ENCODE peak calls at places on chromosomes 3 and 15, in seven cellular contexts. One of them, this sample, is unnamed.

GRCh38 chr3:136197159-136197715 is 1.1 kb upstream of the MSL2 start:
- DNase-seq in H1: no peak
- DNase-seq in GM12878: no peak
- DNase-seq in K562: no peak
- DNase-seq in SK-N-SH: no peak
- DNase-seq in HepG2: peak
- DNase-seq in HCT116: no peak
- DNase-seq in this sample: no peak

GRCh38 chr3:159919873-159920272 is 68.8 kb upstream of the IL12A start:
- DNase-seq in GM12878: no peak
- DNase-seq in H1: no peak
- DNase-seq in K562: no peak
- DNase-seq in HepG2: no peak
- DNase-seq in HCT116: no peak
- DNase-seq in SK-N-SH: no peak
- DNase-seq in this sample: no peak

GRCh38 chr3:16739416-16740091 is 134.3 kb upstream of the DAZL start:
- DNase-seq in GM12878: no peak
- DNase-seq in H1: no peak
- DNase-seq in HCT116: no peak
- DNase-seq in HepG2: no peak
- DNase-seq in SK-N-SH: no peak
- DNase-seq in K562: no peak
- DNase-seq in this sample: no peak

GRCh38 chr15:87828608-87829007 is 427.9 kb downstream of the NTRK3 start:
- DNase-seq in H1: no peak
- DNase-seq in HepG2: no peak
- DNase-seq in HCT116: no peak
- DNase-seq in K562: no peak
- DNase-seq in SK-N-SH: no peak
- DNase-seq in GM12878: no peak
- DNase-seq in this sample: no peak

GRCh38 chr15:90217671-90218394 is 15.9 kb downstream of the CIB1 start:
- DNase-seq in H1: no peak
- DNase-seq in HCT116: no peak
- DNase-seq in SK-N-SH: no peak
- DNase-seq in K562: no peak
- DNase-seq in GM12878: no peak
- DNase-seq in HepG2: no peak
- DNase-seq in this sample: no peak

GRCh38 chr3:113898892-113899291 is 48.9 kb upstream of the ZDHHC23 start:
- DNase-seq in SK-N-SH: no peak
- DNase-seq in K562: no peak
- DNase-seq in HepG2: no peak
- DNase-seq in GM12878: no peak
- DNase-seq in HCT116: no peak
- DNase-seq in H1: no peak
- DNase-seq in this sample: no peak

GRCh38 chr15:63066302-63066701 is 23.8 kb downstream of the TPM1 start:
- DNase-seq in H1: no peak
- DNase-seq in GM12878: no peak
- DNase-seq in K562: no peak
- DNase-seq in HCT116: no peak
- DNase-seq in HepG2: no peak
- DNase-seq in SK-N-SH: no peak
- DNase-seq in this sample: no peak

GRCh38 chr3:146625117-146625775 is 20.1 kb upstream of the PLSCR5 start:
- DNase-seq in GM12878: no peak
- DNase-seq in HCT116: no peak
- DNase-seq in K562: no peak
- DNase-seq in H1: no peak
- DNase-seq in SK-N-SH: no peak
- DNase-seq in HepG2: no peak
- DNase-seq in this sample: no peak

GRCh38 chr3:100005670-100006393 is 108.5 kb downstream of the FILIP1L start:
- DNase-seq in K562: no peak
- DNase-seq in H1: no peak
- DNase-seq in HepG2: no peak
- DNase-seq in GM12878: no peak
- DNase-seq in HCT116: no peak
- DNase-seq in SK-N-SH: no peak
- DNase-seq in this sample: no peak

GRCh38 chr3:72872183-72872582 is 15.7 kb upstream of the GXYLT2 start:
- DNase-seq in K562: no peak
- DNase-seq in GM12878: no peak
- DNase-seq in H1: no peak
- DNase-seq in HCT116: no peak
- DNase-seq in SK-N-SH: no peak
- DNase-seq in HepG2: no peak
- DNase-seq in this sample: no peak

GRCh38 chr3:156207802-156208685 is 87.7 kb downstream of the KCNAB1 start:
- DNase-seq in GM12878: no peak
- DNase-seq in H1: no peak
- DNase-seq in HepG2: no peak
- DNase-seq in HCT116: no peak
- DNase-seq in K562: no peak
- DNase-seq in SK-N-SH: no peak
- DNase-seq in this sample: no peak

GRCh38 chr3:58706395-58706794 is 39.8 kb upstream of the FAM3D start:
- DNase-seq in H1: no peak
- DNase-seq in K562: no peak
- DNase-seq in SK-N-SH: no peak
- DNase-seq in GM12878: no peak
- DNase-seq in HepG2: no peak
- DNase-seq in HCT116: no peak
- DNase-seq in this sample: no peak

GRCh38 chr3:177377166-177377565 is 179.9 kb upstream of the TBL1XR1 start:
- DNase-seq in HepG2: no peak
- DNase-seq in HCT116: no peak
- DNase-seq in SK-N-SH: no peak
- DNase-seq in K562: no peak
- DNase-seq in GM12878: no peak
- DNase-seq in H1: no peak
- DNase-seq in this sample: peak

GRCh38 chr3:39183231-39184080 is 8.9 kb downstream of the XIRP1 start:
- DNase-seq in HepG2: no peak
- DNase-seq in SK-N-SH: no peak
- DNase-seq in K562: no peak
- DNase-seq in GM12878: no peak
- DNase-seq in H1: no peak
- DNase-seq in HCT116: no peak
- DNase-seq in this sample: no peak

GRCh38 chr15:59993950-59994401 is 10.1 kb upstream of the FOXB1 start:
- DNase-seq in GM12878: no peak
- DNase-seq in K562: no peak
- DNase-seq in H1: no peak
- DNase-seq in SK-N-SH: peak
- DNase-seq in HCT116: no peak
- DNase-seq in HepG2: no peak
- DNase-seq in this sample: no peak

GRCh38 chr3:186969607-186970006 is 39.3 kb downstream of the ST6GAL1 start:
- DNase-seq in K562: no peak
- DNase-seq in HCT116: no peak
- DNase-seq in GM12878: no peak
- DNase-seq in HepG2: no peak
- DNase-seq in SK-N-SH: no peak
- DNase-seq in H1: no peak
- DNase-seq in this sample: no peak

GRCh38 chr3:19074257-19074938 is 73.9 kb upstream of the KCNH8 start:
- DNase-seq in K562: no peak
- DNase-seq in SK-N-SH: no peak
- DNase-seq in HepG2: no peak
- DNase-seq in GM12878: no peak
- DNase-seq in H1: peak
- DNase-seq in HCT116: no peak
- DNase-seq in this sample: no peak

GRCh38 chr3:33145221-33145900 is 31.5 kb downstream of the CRTAP start:
- DNase-seq in GM12878: no peak
- DNase-seq in H1: no peak
- DNase-seq in HCT116: no peak
- DNase-seq in K562: no peak
- DNase-seq in HepG2: no peak
- DNase-seq in SK-N-SH: no peak
- DNase-seq in this sample: no peak

GRCh38 chr15:79122391-79122790 is 31.8 kb upstream of the RASGRF1 start:
- DNase-seq in K562: no peak
- DNase-seq in GM12878: no peak
- DNase-seq in H1: no peak
- DNase-seq in SK-N-SH: no peak
- DNase-seq in HCT116: no peak
- DNase-seq in HepG2: no peak
- DNase-seq in this sample: no peak

GRCh38 chr3:39810647-39811161 is 1.3 kb downstream of the MYRIP start:
- DNase-seq in HepG2: no peak
- DNase-seq in K562: no peak
- DNase-seq in GM12878: no peak
- DNase-seq in H1: no peak
- DNase-seq in SK-N-SH: no peak
- DNase-seq in HCT116: no peak
- DNase-seq in this sample: no peak

GRCh38 chr3:38149701-38150100 is 11.2 kb downstream of the MYD88 start:
- DNase-seq in HepG2: no peak
- DNase-seq in SK-N-SH: no peak
- DNase-seq in HCT116: no peak
- DNase-seq in K562: no peak
- DNase-seq in GM12878: no peak
- DNase-seq in H1: no peak
- DNase-seq in this sample: no peak

GRCh38 chr3:29822051-29822450 is 541.2 kb downstream of the RBMS3 start:
- DNase-seq in SK-N-SH: no peak
- DNase-seq in GM12878: no peak
- DNase-seq in K562: no peak
- DNase-seq in HCT116: no peak
- DNase-seq in H1: no peak
- DNase-seq in HepG2: no peak
- DNase-seq in this sample: no peak

GRCh38 chr3:157559401-157559800 is 56.2 kb upstream of the VEPH1 start:
- DNase-seq in H1: no peak
- DNase-seq in GM12878: no peak
- DNase-seq in HCT116: no peak
- DNase-seq in K562: no peak
- DNase-seq in HepG2: no peak
- DNase-seq in SK-N-SH: no peak
- DNase-seq in this sample: no peak

GRCh38 chr15:81809543-81809942 is 236.3 kb downstream of the MEX3B start:
- DNase-seq in SK-N-SH: peak
- DNase-seq in H1: no peak
- DNase-seq in HepG2: peak
- DNase-seq in HCT116: peak
- DNase-seq in K562: peak
- DNase-seq in GM12878: no peak
- DNase-seq in this sample: peak

GRCh38 chr3:54213910-54214309 is 91.6 kb downstream of the CACNA2D3 start:
- DNase-seq in H1: no peak
- DNase-seq in K562: no peak
- DNase-seq in SK-N-SH: no peak
- DNase-seq in GM12878: no peak
- DNase-seq in HepG2: no peak
- DNase-seq in HCT116: no peak
- DNase-seq in this sample: no peak

GRCh38 chr3:128950223-128950938 is 43.5 kb downstream of the CFAP92 start:
- DNase-seq in K562: no peak
- DNase-seq in SK-N-SH: peak
- DNase-seq in H1: no peak
- DNase-seq in HepG2: peak
- DNase-seq in HCT116: peak
- DNase-seq in GM12878: no peak
- DNase-seq in this sample: peak
- TF ChIP-seq JUND in K562: no peak
- TF ChIP-seq JUND in SK-N-SH: no peak
- TF ChIP-seq JUND in H1: no peak
- TF ChIP-seq JUND in HepG2: no peak
- TF ChIP-seq JUND in HCT116: no peak
- TF ChIP-seq JUND in GM12878: no peak
- TF ChIP-seq JUND in this sample: no peak

GRCh38 chr15:36362508-36362907 is 216.9 kb upstream of the CDIN1 start:
- DNase-seq in H1: peak
- DNase-seq in K562: no peak
- DNase-seq in SK-N-SH: no peak
- DNase-seq in HepG2: no peak
- DNase-seq in HCT116: no peak
- DNase-seq in GM12878: no peak
- DNase-seq in this sample: no peak

GRCh38 chr15:36364377-36364776 is 215.0 kb upstream of the CDIN1 start:
- DNase-seq in HepG2: no peak
- DNase-seq in H1: no peak
- DNase-seq in K562: no peak
- DNase-seq in HCT116: no peak
- DNase-seq in GM12878: no peak
- DNase-seq in SK-N-SH: no peak
- DNase-seq in this sample: no peak

GRCh38 chr15:36363335-36363734 is 216.1 kb upstream of the CDIN1 start:
- DNase-seq in GM12878: no peak
- DNase-seq in K562: no peak
- DNase-seq in HepG2: no peak
- DNase-seq in H1: no peak
- DNase-seq in HCT116: peak
- DNase-seq in SK-N-SH: no peak
- DNase-seq in this sample: no peak

GRCh38 chr15:36359286-36359685 is 220.1 kb upstream of the CDIN1 start:
- DNase-seq in K562: no peak
- DNase-seq in HepG2: no peak
- DNase-seq in H1: no peak
- DNase-seq in HCT116: no peak
- DNase-seq in SK-N-SH: no peak
- DNase-seq in GM12878: no peak
- DNase-seq in this sample: no peak

GRCh38 chr15:36361351-36361870 is 218.0 kb upstream of the CDIN1 start:
- DNase-seq in HepG2: no peak
- DNase-seq in H1: no peak
- DNase-seq in K562: no peak
- DNase-seq in GM12878: no peak
- DNase-seq in SK-N-SH: no peak
- DNase-seq in HCT116: no peak
- DNase-seq in this sample: no peak
- TF ChIP-seq JUND in HepG2: no peak
- TF ChIP-seq JUND in H1: no peak
- TF ChIP-seq JUND in K562: no peak
- TF ChIP-seq JUND in GM12878: no peak
- TF ChIP-seq JUND in SK-N-SH: peak
- TF ChIP-seq JUND in HCT116: no peak
- TF ChIP-seq JUND in this sample: no peak

DNA sequence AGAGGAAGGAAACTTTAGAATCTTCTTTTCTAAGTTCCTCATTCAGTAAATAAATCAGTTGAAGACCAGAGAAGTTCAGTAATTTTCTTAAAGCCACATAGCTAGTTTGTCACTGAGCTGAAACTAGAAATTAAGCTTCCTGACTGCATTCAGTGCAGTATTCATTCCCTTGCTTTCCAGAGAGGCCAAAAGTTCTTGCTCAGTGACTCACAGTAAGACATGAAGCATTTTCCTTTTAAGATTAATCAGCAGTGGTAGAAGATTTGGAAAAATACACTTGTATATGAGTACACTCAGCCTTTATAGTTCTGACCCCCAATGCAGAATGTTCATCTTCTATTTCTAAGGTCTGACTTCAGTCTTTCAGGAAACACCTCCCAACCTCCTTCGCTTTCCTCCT is 83.5 kb upstream of the TSEN2 start:
- DNase-seq in K562: no peak
- DNase-seq in H1: no peak
- DNase-seq in SK-N-SH: no peak
- DNase-seq in HepG2: no peak
- DNase-seq in GM12878: no peak
- DNase-seq in HCT116: peak
- DNase-seq in this sample: no peak
- TF ChIP-seq JUND in K562: no peak
- TF ChIP-seq JUND in H1: no peak
- TF ChIP-seq JUND in SK-N-SH: peak
- TF ChIP-seq JUND in HepG2: no peak
- TF ChIP-seq JUND in GM12878: no peak
- TF ChIP-seq JUND in HCT116: peak
- TF ChIP-seq JUND in this sample: no peak

GRCh38 chr3:10992946-10993728 is 589 bp downstream of the SLC6A1 start:
- DNase-seq in K562: no peak
- DNase-seq in GM12878: no peak
- DNase-seq in HepG2: no peak
- DNase-seq in HCT116: no peak
- DNase-seq in SK-N-SH: no peak
- DNase-seq in H1: no peak
- DNase-seq in this sample: no peak
- TF ChIP-seq JUND in K562: no peak
- TF ChIP-seq JUND in GM12878: no peak
- TF ChIP-seq JUND in HepG2: no peak
- TF ChIP-seq JUND in HCT116: no peak
- TF ChIP-seq JUND in SK-N-SH: no peak
- TF ChIP-seq JUND in H1: no peak
- TF ChIP-seq JUND in this sample: no peak